ENCODE peak calls at places on chromosomes 3 and 15, in seven cellular contexts. O is HT1080; X is AG09309; K is AG20443; U is LoVo; C is activated T-cell treated with anti-CD3 and anti-CD28 coated beads, Interleukin-2, amount 50 U/mL, for 48 hours; I is cerebellar cortex. M is an unnamed sample.

GRCh38 chr3:103308921-103309320 is 874.1 kb downstream of the ZPLD1 start:
- DNase-seq in I (no peak), X (no peak), K (no peak), O (no peak), C (no peak), U (no peak), M (no peak)

GRCh38 chr3:157981819-157982218 is 124.4 kb downstream of the SHOX2 start:
- DNase-seq in U (no peak), K (no peak), C (no peak), X (no peak), I (no peak), O (peak; percentile 59), M (no peak)

GRCh38 chr15:41967506-41968206 is 4.7 kb downstream of the EHD4 start:
- DNase-seq in O (peak; percentile 66), I (no peak), X (no peak), C (no peak), K (peak; percentile 53), U (no peak), M (no peak)

GRCh38 chr3:49721861-49722781 is 1.6 kb downstream of the GMPPB start:
- DNase-seq in O (no peak), U (no peak), C (no peak), X (no peak), I (no peak), K (no peak), M (no peak)

GRCh38 chr3:45618081-45618509 is 23.5 kb downstream of the LIMD1 start:
- DNase-seq in X (no peak), O (no peak), U (no peak), K (no peak), I (no peak), C (no peak), M (no peak)

GRCh38 chr15:30922469-30923311 is 19.0 kb downstream of the FAN1 start:
- DNase-seq in K (peak; percentile 22), U (no peak), I (peak; percentile 13), C (no peak), O (peak; percentile 23), X (no peak), M (no peak)

GRCh38 chr3:9732080-9732752 is 681 bp downstream of the BRPF1 start:
- DNase-seq in I (no peak), U (no peak), X (no peak), O (no peak), K (peak; percentile 41), C (peak; percentile 65), M (no peak)

GRCh38 chr15:84944311-84944710 is 37.3 kb upstream of the PDE8A start:
- DNase-seq in K (no peak), I (no peak), X (no peak), O (no peak), C (no peak), U (no peak), M (no peak)

GRCh38 chr15:38854506-38854905 is 289.9 kb upstream of the RASGRP1 start:
- DNase-seq in C (no peak), U (no peak), K (peak; percentile 44), O (no peak), I (no peak), X (peak; percentile 76), M (peak; percentile 43)

M was measured in H4.